ENCODE peak calls at places on chromosomes 6 and 20, in nine cellular contexts. P, V, Q, Z, A, N, I, E and W are unnamed samples.

GRCh38 chr6:45185403-45186251 is 142.5 kb upstream of the RUNX2 start:
- DNase-seq in V (no peak), A (no peak), P (no peak), Z (no peak), I (no peak), Q (no peak), N (no peak), E (peak; percentile 20), W (peak; percentile 22)

GRCh38 chr6:24719125-24719931 is at the start of gene C6orf62:
- DNase-seq in Z (no peak), I (no peak), Q (peak; percentile 34), P (peak; percentile 10), N (peak; percentile 10), V (peak; percentile 23), A (peak; percentile 41), E (peak; percentile 64), W (peak; percentile 43)

GRCh38 chr20:48599106-48599747 is 228.6 kb downstream of the PREX1 start:
- DNase-seq in P (no peak), Q (no peak), A (no peak), V (no peak), Z (no peak), N (no peak), I (no peak), E (no peak), W (no peak)

GRCh38 chr6:144286503-144287393 is 1.6 kb downstream of the UTRN start:
- DNase-seq in I (peak; percentile 70), V (no peak), N (peak; percentile 80), A (peak; percentile 72), E (peak; percentile 18), Z (no peak), P (no peak), Q (peak; percentile 85), W (peak; percentile 15)

GRCh38 chr20:43937586-43937985 is 22.9 kb downstream of the TOX2 start:
- DNase-seq in Q (no peak), I (no peak), Z (no peak), A (no peak), P (no peak), E (no peak), V (no peak), N (peak; percentile 54), W (no peak)

GRCh38 chr20:8032499-8032898 is 12.9 kb upstream of the TMX4 start:
- DNase-seq in I (no peak), E (no peak), Q (no peak), A (no peak), V (no peak), P (no peak), Z (no peak), N (no peak), W (no peak)

GRCh38 chr6:66307490-66307889 is 600.5 kb upstream of the EYS start:
- DNase-seq in A (no peak), N (no peak), E (no peak), V (no peak), Z (no peak), I (no peak), Q (no peak), P (no peak), W (no peak)

GRCh38 chr6:69901361-69901760 is 35.0 kb downstream of the COL19A1 start:
- DNase-seq in Z (no peak), Q (no peak), V (no peak), N (no peak), I (no peak), P (no peak), E (no peak), A (no peak), W (no peak)

GRCh38 chr6:31139599-31139998 is 733 bp upstream of the PSORS1C2 start:
- DNase-seq in I (peak; percentile 34), A (no peak), V (no peak), Z (no peak), P (no peak), E (no peak), N (peak; percentile 34), Q (no peak), W (no peak)

GRCh38 chr20:24934101-24934661 is 14.9 kb upstream of the CST7 start:
- DNase-seq in I (no peak), Z (no peak), N (no peak), V (no peak), A (no peak), E (no peak), P (no peak), Q (no peak), W (no peak)

GRCh38 chr6:11824986-11825385 is 46.4 kb upstream of the ADTRP start:
- DNase-seq in N (peak; percentile 59), I (no peak), V (no peak), Z (no peak), P (no peak), A (no peak), E (no peak), Q (no peak), W (no peak)